ENCODE peak calls at places on chromosome 3, in nine cellular contexts. N is brain microvascular endothelial cell; O is upper lobe of left lung; U is CD8-positive, alpha-beta T cell; H is left ventricle myocardium inferior; C is HL-60; E is esophagus muscularis mucosa; J is AG04450; Z is mammary epithelial cell. D is an unnamed sample.

GRCh38 chr3:180265551-180265950 is 228.8 kb upstream of the PEX5L start:
- DNase-seq in E (no peak), J (peak; percentile 45), U (no peak), Z (peak; percentile 55), C (no peak), H (no peak), O (no peak), N (no peak), D (no peak)

GRCh38 chr3:150335631-150336030 is 72.5 kb upstream of the TSC22D2 start:
- DNase-seq in Z (no peak), J (no peak), U (no peak), O (no peak), H (no peak), E (no peak), C (no peak), N (no peak), D (no peak)

GRCh38 chr3:58963928-58964497 is 85.8 kb downstream of the CFAP20DC start:
- DNase-seq in C (no peak), U (no peak), J (no peak), O (no peak), H (no peak), Z (no peak), N (no peak), E (no peak), D (no peak)

GRCh38 chr3:13301295-13301987 is 118.7 kb downstream of the NUP210 start:
- DNase-seq in O (peak; percentile 38), H (no peak), U (no peak), N (peak; percentile 79), J (peak; percentile 30), E (no peak), Z (peak; percentile 64), C (peak; percentile 81), D (no peak)

GRCh38 chr3:149657796-149658443 is at the start of gene WWTR1:
- DNase-seq in E (peak; percentile 98), C (no peak), H (peak; percentile 95), Z (peak; percentile 96), J (peak; percentile 92), U (peak; percentile 23), N (peak; percentile 93), O (peak; percentile 94), D (peak; percentile 93)

GRCh38 chr3:68648494-68648893 is 283.9 kb downstream of the TAFA4 start:
- DNase-seq in N (no peak), E (no peak), J (no peak), U (no peak), Z (peak; percentile 0), O (no peak), H (no peak), C (no peak), D (no peak)

GRCh38 chr3:88986834-88987233 is 120.6 kb upstream of the EPHA3 start:
- DNase-seq in N (peak; percentile 45), J (peak; percentile 11), U (no peak), E (no peak), O (no peak), C (no peak), Z (peak; percentile 93), H (no peak), D (no peak)

GRCh38 chr3:78804251-78805037 is 963.4 kb downstream of the ROBO1 start:
- DNase-seq in O (no peak), H (no peak), C (no peak), Z (no peak), J (no peak), N (no peak), E (no peak), U (no peak), D (no peak)

GRCh38 chr3:64441861-64442260 is 216.6 kb upstream of the PRICKLE2 start:
- DNase-seq in Z (no peak), J (no peak), E (no peak), O (peak; percentile 26), U (no peak), N (no peak), H (no peak), C (no peak), D (no peak)
- H3K27me3 ChIP-seq in Z (no peaks in the 10 kb centered on the region), J (no peaks in the 10 kb centered on the region), E (peaks cover 19% of the 10 kb centered on the region), O (no peaks in the 10 kb centered on the region), U (no peaks in the 10 kb centered on the region), N (no peaks in the 10 kb centered on the region), H (peaks cover 83% of the 10 kb centered on the region), C (peaks cover 16% of the 10 kb centered on the region), D (peaks cover 44% of the 10 kb centered on the region)

GRCh38 chr3:186277268-186277909 is 84.6 kb downstream of the DGKG start:
- DNase-seq in E (no peak), N (peak; percentile 56), Z (peak; percentile 48), J (peak; percentile 37), H (no peak), C (no peak), O (no peak), U (no peak), D (no peak)
- TF ChIP-seq CTCF in E (peak; percentile 60), N (peak; percentile 77), Z (peak; percentile 67), J (peak; percentile 64), H (peak; percentile 63), C (no peak), O (peak; percentile 29), U (no peak), D (peak; percentile 37)

GRCh38 chr3:73143821-73144237 is 82.4 kb downstream of the EBLN2 start:
- DNase-seq in Z (no peak), E (no peak), C (no peak), N (no peak), J (no peak), O (no peak), U (no peak), H (no peak), D (peak; percentile 30)

GRCh38 chr3:73143401-73143800 is 81.9 kb downstream of the EBLN2 start:
- DNase-seq in N (no peak), E (no peak), C (no peak), H (no peak), Z (no peak), U (no peak), O (no peak), J (no peak), D (no peak)

GRCh38 chr3:73137736-73138403 is 76.4 kb downstream of the EBLN2 start:
- DNase-seq in E (peak; percentile 62), O (no peak), C (no peak), H (no peak), U (no peak), Z (no peak), J (no peak), N (no peak), D (no peak)

GRCh38 chr3:73141531-73141930 is 80.1 kb downstream of the EBLN2 start:
- DNase-seq in U (no peak), O (no peak), J (no peak), C (no peak), Z (no peak), E (peak; percentile 80), N (no peak), H (peak; percentile 62), D (peak; percentile 29)

GRCh38 chr3:73140772-73141434 is 79.4 kb downstream of the EBLN2 start:
- DNase-seq in C (no peak), N (no peak), O (no peak), J (no peak), Z (no peak), E (peak; percentile 86), H (peak; percentile 17), U (no peak), D (peak; percentile 51)
- H3K27me3 ChIP-seq in C (peaks cover 4% of the 10 kb centered on the region), N (no peaks in the 10 kb centered on the region), O (no peaks in the 10 kb centered on the region), J (peaks cover 5% of the 10 kb centered on the region), Z (no peaks in the 10 kb centered on the region), E (no peaks in the 10 kb centered on the region), H (no peaks in the 10 kb centered on the region), U (no peaks in the 10 kb centered on the region), D (no peaks in the 10 kb centered on the region)

DNA sequence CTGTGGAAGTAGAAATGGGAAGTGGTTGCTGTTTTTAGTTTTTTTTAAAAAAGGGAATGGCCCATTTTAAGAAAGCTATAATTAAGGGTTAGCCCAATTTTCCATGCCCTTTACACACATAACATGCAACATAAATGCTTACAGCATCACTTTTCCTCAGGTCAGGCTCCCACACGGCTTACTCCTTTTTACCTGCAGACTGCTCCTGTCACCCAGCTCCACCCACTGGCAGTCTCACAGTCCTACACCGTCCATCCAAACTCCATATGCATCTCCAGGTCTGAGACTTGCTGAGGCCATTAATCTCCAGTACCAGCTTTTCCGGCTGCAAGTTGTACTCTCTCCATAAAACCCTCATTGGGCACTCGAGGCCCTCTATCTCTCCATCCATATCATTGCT is 19.7 kb downstream of the MORC1 start:
- DNase-seq in Z (peak; percentile 16), E (no peak), O (no peak), U (no peak), H (no peak), N (no peak), C (peak; percentile 6), J (no peak), D (no peak)
- TF ChIP-seq CTCF in Z (peak; percentile 68), E (no peak), O (no peak), U (no peak), H (peak; percentile 19), N (peak; percentile 35), C (no peak), J (no peak), D (no peak)

GRCh38 chr3:56694852-56695563 is 11.9 kb upstream of the TASOR start:
- DNase-seq in C (no peak), O (no peak), Z (no peak), H (no peak), J (no peak), E (no peak), U (no peak), N (no peak), D (no peak)

GRCh38 chr3:56704706-56705105 is 21.6 kb upstream of the TASOR start:
- DNase-seq in C (no peak), Z (no peak), H (no peak), O (no peak), N (no peak), U (no peak), E (no peak), J (no peak), D (no peak)

GRCh38 chr3:56702487-56703315 is 19.6 kb upstream of the TASOR start:
- DNase-seq in H (no peak), Z (peak; percentile 52), N (peak; percentile 72), O (peak; percentile 31), U (peak; percentile 47), J (peak; percentile 46), E (no peak), C (peak; percentile 56), D (peak; percentile 32)

GRCh38 chr3:56700136-56700535 is 17.1 kb upstream of the TASOR start:
- DNase-seq in U (no peak), N (no peak), O (no peak), E (no peak), J (no peak), H (no peak), Z (peak; percentile 69), C (no peak), D (no peak)
- H3K27me3 ChIP-seq in U (no peaks in the 10 kb centered on the region), N (no peaks in the 10 kb centered on the region), O (no peaks in the 10 kb centered on the region), E (no peaks in the 10 kb centered on the region), J (no peaks in the 10 kb centered on the region), H (no peaks in the 10 kb centered on the region), Z (no peaks in the 10 kb centered on the region), C (no peaks in the 10 kb centered on the region), D (no peaks in the 10 kb centered on the region)

DNA sequence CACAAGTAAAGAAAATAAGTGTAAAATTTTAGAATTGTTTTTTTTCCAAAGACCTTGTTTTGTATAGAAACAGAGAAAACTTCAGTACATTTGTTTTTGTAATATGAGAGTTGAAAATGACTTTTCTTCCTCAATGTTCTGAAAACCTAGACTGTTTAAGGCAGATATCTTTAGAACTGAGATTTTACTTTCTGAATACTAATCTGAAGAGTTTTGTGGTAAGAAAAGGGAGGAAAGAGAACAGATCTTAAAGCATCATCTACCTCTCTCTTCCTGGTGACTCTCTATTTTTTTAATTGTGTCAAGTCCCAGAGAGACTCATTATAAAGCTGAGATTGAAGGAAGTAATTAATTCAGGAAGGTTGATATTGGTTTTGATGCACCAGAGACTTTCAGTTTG is 142.2 kb upstream of the NAALADL2 start:
- DNase-seq in Z (no peak), U (no peak), N (no peak), E (no peak), H (no peak), J (no peak), C (no peak), O (no peak), D (no peak)
- TF ChIP-seq CTCF in Z (no peak), U (no peak), N (no peak), E (no peak), H (no peak), J (no peak), C (no peak), O (no peak), D (no peak)

D was measured in gastrocnemius medialis.